ENCODE peak calls at places on chromosomes 13 and 19, in ten cellular contexts. R, T, B, S, Z, N, C, W, P and U are unnamed samples. For H3K36me3 and H3K4me1, the result is how much of the 10 kb centered on the place peaks cover.

GRCh38 chr13:31538067-31539042 is 201.0 kb upstream of the RXFP2 start:
- DNase-seq in R (no peak), T (no peak), B (peak), S (peak), Z (peak), N (no peak), C (no peak), W (no peak), P (no peak), U (no peak)

GRCh38 chr13:50712469-50712868 is 131.0 kb downstream of the DLEU7 start:
- DNase-seq in R (no peak), T (no peak), B (no peak), S (no peak), Z (no peak), N (no peak), C (no peak), W (no peak), P (no peak), U (no peak)

GRCh38 chr19:49441210-49441959 is at the start of gene SLC17A7:
- DNase-seq in R (no peak), T (no peak), B (no peak), S (peak), Z (no peak), N (peak), C (peak), W (no peak), P (no peak), U (peak)

GRCh38 chr13:39350461-39350881 is 252.5 kb downstream of the LHFPL6 start:
- DNase-seq in R (no peak), T (no peak), B (no peak), S (no peak), Z (no peak), N (no peak), C (no peak), W (no peak), P (no peak), U (no peak)

GRCh38 chr13:90710355-90710754 is 637.1 kb upstream of the MIR17HG start:
- DNase-seq in R (no peak), T (no peak), B (peak), S (no peak), Z (no peak), N (no peak), C (no peak), W (no peak), P (no peak), U (no peak)

GRCh38 chr19:13152854-13153626 is 2.8 kb downstream of the IER2 start:
- DNase-seq in R (peak), T (peak), B (peak), S (peak), Z (peak), N (peak), C (peak), W (peak), P (peak), U (peak)

GRCh38 chr19:17052439-17052838 is 22.8 kb downstream of the HAUS8 start:
- DNase-seq in R (no peak), T (no peak), B (peak), S (peak), Z (peak), N (peak), C (peak), W (no peak), P (no peak), U (peak)

GRCh38 chr13:20141238-20142018 is 19.4 kb downstream of the GJA3 start:
- DNase-seq in R (no peak), T (no peak), B (no peak), S (no peak), Z (no peak), N (no peak), C (no peak), W (no peak), P (no peak), U (no peak)

DNA sequence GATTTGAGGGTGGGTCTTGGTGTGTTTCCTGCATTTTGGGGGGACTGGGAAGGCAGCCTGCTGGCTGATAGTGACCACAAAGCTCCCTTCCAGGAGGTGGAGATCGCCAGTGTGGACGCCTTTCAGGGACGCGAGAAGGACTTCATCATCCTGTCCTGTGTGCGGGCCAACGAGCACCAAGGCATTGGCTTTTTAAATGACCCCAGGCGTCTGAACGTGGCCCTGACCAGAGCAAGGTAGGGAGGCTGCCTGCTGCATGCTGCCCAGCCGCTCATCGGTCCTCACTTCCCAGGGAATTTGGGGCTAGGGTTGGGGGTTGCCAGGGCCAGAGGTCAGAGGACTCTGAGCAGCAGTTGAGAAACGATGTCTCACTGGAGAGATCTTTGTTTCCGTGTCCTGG is 30.2 kb downstream of the UPF1 start:
- DNase-seq in R (no peak), T (no peak), B (no peak), S (no peak), Z (no peak), N (no peak), C (no peak), W (no peak), P (peak), U (no peak)
- H3K36me3 ChIP-seq in R (half or more), T (half or more), B (under half), S (half or more), Z (half or more), N (half or more), C (half or more), W (half or more), P (half or more), U (half or more)

GRCh38 chr13:97257800-97258799 is 36.0 kb downstream of the MBNL2 start:
- DNase-seq in R (peak), T (no peak), B (peak), S (no peak), Z (no peak), N (no peak), C (peak), W (no peak), P (no peak), U (peak)
- H3K4me1 ChIP-seq in R (half or more), T (half or more), B (half or more), S (under half), Z (half or more), N (under half), C (half or more), W (under half), P (under half), U (under half)

DNA sequence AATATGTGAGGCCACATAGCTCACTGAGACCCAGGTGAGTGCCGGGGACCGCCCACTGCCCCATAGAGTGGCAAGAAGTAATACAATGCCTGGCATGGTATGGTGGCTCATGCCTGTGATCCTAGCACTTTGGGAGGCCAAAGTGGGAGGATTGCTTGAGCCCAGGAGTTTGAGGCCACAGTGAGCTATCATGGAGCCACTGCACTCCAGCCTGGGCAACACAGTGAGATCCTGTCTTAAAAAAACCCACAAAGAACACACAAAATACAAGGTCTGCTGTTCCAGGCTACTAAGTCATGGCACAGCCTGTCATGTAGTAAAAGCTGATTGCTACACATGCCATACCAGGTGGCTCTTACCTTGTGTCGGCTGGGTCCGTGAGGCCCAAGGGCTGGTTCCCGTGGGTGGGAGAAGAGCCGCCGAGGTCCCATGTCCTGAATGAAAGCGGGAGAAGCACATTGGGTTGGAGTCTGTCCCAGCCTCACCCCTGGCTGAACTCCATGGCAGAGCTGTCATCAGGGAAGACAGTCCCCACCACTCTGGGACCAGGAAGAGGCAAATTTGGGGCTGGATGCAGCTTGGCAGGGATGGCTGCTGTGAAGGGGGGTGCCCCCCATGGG is 3.1 kb upstream of the FDX2 start:
- DNase-seq in R (no peak), T (no peak), B (no peak), S (no peak), Z (no peak), N (no peak), C (no peak), W (no peak), P (no peak), U (no peak)
- H3K36me3 ChIP-seq in R (under half), T (half or more), B (under half), S (under half), Z (half or more), N (half or more), C (under half), W (under half), P (half or more), U (under half)

GRCh38 chr19:1748703-1749341 is 4.5 kb upstream of the ONECUT3 start:
- DNase-seq in R (no peak), T (no peak), B (no peak), S (no peak), Z (no peak), N (no peak), C (no peak), W (no peak), P (no peak), U (no peak)
- H3K4me1 ChIP-seq in R (under half), T (under half), B (under half), S (under half), Z (under half), N (under half), C (under half), W (under half), P (under half), U (under half)

GRCh38 chr19:55677572-55678028 is 2.6 kb downstream of the EPN1 start:
- DNase-seq in R (no peak), T (no peak), B (no peak), S (no peak), Z (peak), N (no peak), C (no peak), W (no peak), P (no peak), U (no peak)

GRCh38 chr19:55679343-55680257 is 4.6 kb downstream of the EPN1 start:
- DNase-seq in R (no peak), T (no peak), B (no peak), S (no peak), Z (no peak), N (no peak), C (no peak), W (no peak), P (no peak), U (no peak)

GRCh38 chr19:55676889-55677505 is 2.0 kb downstream of the EPN1 start:
- DNase-seq in R (no peak), T (no peak), B (no peak), S (no peak), Z (no peak), N (no peak), C (no peak), W (no peak), P (no peak), U (no peak)

GRCh38 chr19:55676384-55676783 is 1.4 kb downstream of the EPN1 start:
- DNase-seq in R (no peak), T (no peak), B (no peak), S (no peak), Z (peak), N (peak), C (no peak), W (no peak), P (no peak), U (no peak)

DNA sequence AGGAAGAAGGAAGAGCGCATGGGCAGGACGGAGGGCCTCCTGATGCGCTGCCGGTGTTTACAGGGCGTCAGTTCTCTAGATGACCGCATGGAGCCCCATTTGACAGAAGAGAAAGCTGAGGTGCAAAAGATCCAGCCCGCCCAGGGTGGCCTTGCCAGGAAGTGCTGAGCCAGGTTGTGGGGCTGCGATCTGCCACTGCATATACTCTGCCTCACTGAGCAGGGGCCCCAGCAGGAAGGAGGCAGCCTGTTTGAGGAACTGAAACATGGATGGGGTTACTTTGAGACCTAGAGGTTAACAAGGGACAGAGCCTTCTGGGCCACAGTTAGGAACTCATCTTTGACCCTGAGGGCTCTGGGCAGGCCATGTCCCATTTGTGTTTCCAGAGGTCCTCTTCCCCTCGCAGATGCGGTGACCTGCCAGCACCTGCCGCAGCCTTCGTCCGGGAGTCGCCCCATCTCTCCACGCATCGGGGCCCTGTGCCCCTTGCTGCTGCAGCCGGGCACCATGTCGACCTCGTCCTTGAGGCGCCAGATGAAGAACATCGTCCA is 3.2 kb downstream of the EPN1 start:
- DNase-seq in R (no peak), T (no peak), B (no peak), S (no peak), Z (peak), N (peak), C (peak), W (no peak), P (peak), U (no peak)
- H3K36me3 ChIP-seq in R (under half), T (half or more), B (under half), S (under half), Z (half or more), N (under half), C (under half), W (under half), P (half or more), U (half or more)

DNA sequence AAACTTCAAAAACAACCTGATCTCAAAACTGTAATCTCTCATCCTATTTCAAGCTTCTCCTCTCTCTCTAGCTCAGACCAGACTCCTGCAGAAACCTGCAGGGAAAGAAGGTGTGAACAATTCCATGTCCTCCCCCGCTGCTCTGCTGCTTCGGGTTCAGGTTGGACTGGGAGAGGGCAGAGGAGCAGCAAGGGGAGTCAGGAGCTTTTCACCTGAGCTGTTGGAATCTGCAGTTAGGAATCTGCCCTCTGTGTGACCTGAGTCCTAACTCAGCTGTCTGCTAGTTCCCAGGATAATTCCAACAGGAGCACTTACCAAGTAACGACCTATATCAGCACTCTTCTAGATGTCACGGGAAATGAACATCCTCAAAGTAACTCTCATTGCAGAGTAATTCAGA is 118.3 kb downstream of the DNAJC15 start:
- DNase-seq in R (no peak), T (no peak), B (no peak), S (no peak), Z (no peak), N (no peak), C (no peak), W (no peak), P (no peak), U (no peak)
- H3K4me1 ChIP-seq in R (under half), T (under half), B (under half), S (under half), Z (under half), N (under half), C (under half), W (under half), P (under half), U (under half)

DNA sequence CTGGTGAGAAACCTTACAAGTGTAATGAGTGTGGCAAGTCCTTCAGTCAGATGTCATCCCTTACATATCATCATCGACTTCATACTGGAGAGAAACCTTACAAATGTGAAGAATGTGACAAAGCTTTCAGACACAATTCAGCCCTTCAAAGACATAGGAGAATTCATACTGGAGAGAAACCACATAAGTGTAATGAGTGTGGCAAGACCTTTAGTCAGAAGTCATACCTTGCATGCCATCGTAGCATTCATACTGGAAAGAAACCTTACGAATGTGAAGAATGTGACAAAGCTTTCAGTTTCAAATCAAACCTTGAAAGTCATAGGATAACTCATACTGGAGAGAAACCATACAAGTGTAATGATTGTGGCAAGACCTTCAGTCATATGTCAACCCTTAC is 13.6 kb upstream of the ZNF765 start:
- DNase-seq in R (no peak), T (no peak), B (no peak), S (no peak), Z (no peak), N (no peak), C (no peak), W (no peak), P (no peak), U (no peak)
- H3K36me3 ChIP-seq in R (half or more), T (under half), B (under half), S (under half), Z (half or more), N (half or more), C (under half), W (under half), P (half or more), U (half or more)

GRCh38 chr13:40983269-40983668 is 35.8 kb downstream of the ELF1 start:
- DNase-seq in R (no peak), T (no peak), B (peak), S (no peak), Z (no peak), N (no peak), C (no peak), W (no peak), P (no peak), U (no peak)

GRCh38 chr13:40984670-40985366 is 34.3 kb downstream of the ELF1 start:
- DNase-seq in R (no peak), T (no peak), B (no peak), S (no peak), Z (no peak), N (no peak), C (no peak), W (no peak), P (no peak), U (peak)

GRCh38 chr13:40982772-40983171 is 36.3 kb downstream of the ELF1 start:
- DNase-seq in R (no peak), T (no peak), B (peak), S (peak), Z (no peak), N (peak), C (peak), W (no peak), P (no peak), U (peak)

GRCh38 chr13:40985596-40986327 is 33.4 kb downstream of the ELF1 start:
- DNase-seq in R (no peak), T (no peak), B (no peak), S (no peak), Z (no peak), N (no peak), C (no peak), W (no peak), P (no peak), U (no peak)

DNA sequence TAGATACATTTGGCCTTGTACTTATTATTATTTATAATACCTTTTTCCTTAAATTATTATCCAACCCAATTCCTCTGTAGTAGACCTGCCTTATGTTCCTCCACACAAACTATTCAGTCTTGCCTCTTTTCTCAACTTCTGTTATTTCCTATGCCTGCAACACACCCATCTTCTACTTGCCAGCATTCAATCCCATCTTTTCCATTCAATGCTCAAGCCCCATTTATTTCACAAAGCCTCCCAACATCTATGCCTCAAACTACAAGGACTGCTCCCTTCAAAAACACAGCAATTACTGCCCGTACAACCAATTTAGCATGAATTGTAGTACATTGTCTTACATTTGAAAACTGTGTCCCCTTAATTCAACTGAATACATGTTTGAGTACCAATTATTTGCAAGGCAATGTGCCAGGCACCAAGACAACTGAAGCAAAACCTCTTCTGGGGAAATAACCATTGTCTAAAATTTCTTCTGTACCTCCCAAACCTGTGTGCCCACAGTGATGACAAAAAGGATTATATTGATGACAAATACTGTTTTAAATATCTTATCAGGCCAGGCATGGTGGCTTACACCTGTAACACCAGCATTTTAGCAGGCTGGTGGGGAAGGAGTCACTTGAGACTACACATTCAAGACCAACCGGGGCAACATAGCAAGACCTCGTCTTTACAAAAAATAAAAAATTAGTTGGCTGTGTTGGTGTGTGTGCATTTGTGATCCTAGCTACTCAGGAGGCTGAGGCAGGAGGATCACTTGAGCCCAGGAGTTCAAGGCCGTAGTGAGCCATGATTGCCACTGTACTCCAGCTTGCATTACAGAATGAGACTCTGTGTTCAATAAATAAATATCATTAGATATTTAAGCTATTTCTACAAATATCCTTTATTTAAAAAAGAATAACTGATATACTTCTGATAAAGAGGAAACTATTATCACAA is 35.1 kb downstream of the ELF1 start:
- DNase-seq in R (no peak), T (no peak), B (no peak), S (no peak), Z (no peak), N (no peak), C (no peak), W (no peak), P (no peak), U (peak)
- H3K4me1 ChIP-seq in R (under half), T (half or more), B (under half), S (under half), Z (half or more), N (under half), C (under half), W (half or more), P (half or more), U (half or more)